ENCODE peak calls at places on chromosome 3, in six cellular contexts. T is activated naive CD4-positive, alpha-beta T cell treated with anti-CD3 and anti-CD28 coated beads for 36 hours; U is neural crest cell; V is activated naive CD8-positive, alpha-beta T cell treated with anti-CD3 and anti-CD28 coated beads, Interleukin-2, amount 10 ng/mL, durations not matched to agents 7 days and 5 days; F is astrocyte of the spinal cord; W is activated B cell treated with CpG ODN at 0.5 μM for 24 hours. R is an unnamed sample.

GRCh38 chr3:51395493-51396213 is 4.6 kb downstream of the RBM15B start:
- DNase-seq in V (peak), U (no peak), T (no peak), F (no peak), W (no peak), R (no peak)

GRCh38 chr3:138081371-138082084 is 33.9 kb downstream of the DZIP1L start:
- DNase-seq in U (no peak), W (no peak), T (no peak), V (no peak), F (peak), R (no peak)

GRCh38 chr3:124859025-124859424 is 28.1 kb downstream of the ITGB5 start:
- DNase-seq in V (no peak), F (peak), U (no peak), T (no peak), W (no peak), R (no peak)

GRCh38 chr3:17302774-17303173 is 418.0 kb downstream of the PLCL2 start:
- DNase-seq in W (no peak), V (no peak), U (no peak), T (no peak), F (peak), R (no peak)

GRCh38 chr3:194069421-194070219 is 66.3 kb upstream of the HES1 start:
- DNase-seq in T (no peak), W (no peak), V (no peak), F (no peak), U (no peak), R (no peak)

GRCh38 chr3:99842826-99843589 is 25.3 kb downstream of the CMSS1 start:
- DNase-seq in U (no peak), T (no peak), W (no peak), F (peak), V (no peak), R (no peak)

GRCh38 chr3:197398301-197398878 is 100.0 kb upstream of the DLG1 start:
- DNase-seq in F (no peak), T (peak), V (no peak), W (no peak), U (no peak), R (no peak)

GRCh38 chr3:184525337-184526157 is 36.0 kb upstream of the EPHB3 start:
- DNase-seq in T (peak), F (no peak), U (no peak), W (peak), V (peak), R (no peak)

GRCh38 chr3:109278546-109278945 is 37.8 kb downstream of the DPPA2 start:
- DNase-seq in F (peak), U (no peak), V (no peak), W (no peak), T (no peak), R (no peak)

GRCh38 chr3:183253961-183254815 is 1.1 kb downstream of the B3GNT5 start:
- DNase-seq in F (peak), U (peak), V (peak), W (peak), T (peak), R (peak)

GRCh38 chr3:106049876-106050275 is 181.1 kb upstream of the CBLB start:
- DNase-seq in V (no peak), U (no peak), T (no peak), F (no peak), W (no peak), R (no peak)

GRCh38 chr3:187183210-187183862 is 13.9 kb upstream of the RTP1 start:
- DNase-seq in U (no peak), F (no peak), V (no peak), T (peak), W (no peak), R (no peak)

GRCh38 chr3:55322649-55323048 is 164.5 kb downstream of the WNT5A start:
- DNase-seq in F (no peak), T (no peak), U (no peak), W (no peak), V (no peak), R (no peak)

R was measured in type B pancreatic cell.